ENCODE peak calls at places on chromosomes 3 and 15, in nine cellular contexts. K is IMR-90, R is adrenal gland, D is WERI-Rb-1, X is upper lobe of left lung, V is progenitor cell of endocrine pancreas, N is neural progenitor cell, I is mammary epithelial cell, P is fibroblast of the aortic adventitia. J is an unnamed sample.

GRCh38 chr3:13470894-13471574 is 9.1 kb upstream of the HDAC11 start:
- DNase-seq in N (no peak), R (no peak), X (no peak), I (no peak), D (no peak), V (no peak), P (no peak), K (no peak), J (no peak)

GRCh38 chr3:141011511-141012262 is 39.5 kb upstream of the SPSB4 start:
- DNase-seq in N (peak), V (peak), X (peak), P (peak), K (peak), D (peak), R (peak), I (peak), J (peak)

GRCh38 chr15:39551476-39551875 is 29.4 kb upstream of the THBS1 start:
- DNase-seq in K (no peak), P (no peak), V (no peak), N (no peak), I (no peak), D (no peak), X (no peak), R (no peak), J (no peak)

GRCh38 chr15:29268706-29269484 is 727 bp downstream of the NSMCE3 start:
- DNase-seq in N (peak), R (peak), X (peak), K (peak), D (peak), P (peak), V (peak), I (peak), J (peak)

GRCh38 chr15:90142216-90143175 is 40.2 kb upstream of the IDH2 start:
- DNase-seq in D (no peak), K (no peak), N (no peak), P (no peak), R (no peak), V (no peak), X (no peak), I (no peak), J (no peak)

GRCh38 chr3:174960898-174961297 is 101.8 kb downstream of the NAALADL2 start:
- DNase-seq in I (no peak), R (no peak), V (no peak), K (no peak), N (no peak), X (no peak), D (no peak), P (no peak), J (no peak)

GRCh38 chr3:111582114-111582461 is 13.1 kb downstream of the ZBED2 start:
- DNase-seq in P (peak), V (no peak), X (peak), D (no peak), I (peak), N (no peak), K (peak), R (no peak), J (no peak)

GRCh38 chr3:81013360-81013759 is 748.1 kb downstream of the GBE1 start:
- DNase-seq in K (no peak), I (no peak), D (no peak), X (no peak), N (no peak), P (no peak), V (no peak), R (no peak), J (no peak)

GRCh38 chr15:81303241-81304225 is 20.4 kb downstream of the STARD5 start:
- DNase-seq in P (no peak), D (no peak), K (peak), X (no peak), I (no peak), V (no peak), R (no peak), N (peak), J (no peak)

GRCh38 chr3:51686512-51687215 is 15.6 kb downstream of the TEX264 start:
- DNase-seq in V (no peak), I (peak), D (no peak), K (peak), R (peak), X (peak), N (no peak), P (peak), J (no peak)

GRCh38 chr3:171974986-171975837 is 64.2 kb upstream of the FNDC3B start:
- DNase-seq in R (no peak), K (peak), D (no peak), I (no peak), P (peak), X (no peak), V (no peak), N (no peak), J (no peak)

GRCh38 chr3:164748626-164749025 is 329.7 kb downstream of the SI start:
- DNase-seq in I (no peak), P (no peak), R (no peak), K (no peak), N (no peak), D (no peak), V (no peak), X (no peak), J (no peak)

GRCh38 chr15:96585634-96586386 is 255.3 kb downstream of the NR2F2 start:
- DNase-seq in R (no peak), I (no peak), D (no peak), P (peak), K (peak), V (no peak), N (peak), X (no peak), J (no peak)

GRCh38 chr3:107236661-107237375 is 140.4 kb upstream of the CCDC54 start:
- DNase-seq in R (no peak), D (no peak), X (no peak), P (no peak), K (no peak), I (peak), V (no peak), N (no peak), J (no peak)

GRCh38 chr3:38112378-38112761 is 24.6 kb downstream of the ACAA1 start:
- DNase-seq in I (no peak), N (no peak), K (no peak), X (no peak), D (no peak), P (no peak), R (no peak), V (no peak), J (no peak)

GRCh38 chr15:59329570-59330350 is 42.9 kb downstream of the MYO1E start:
- DNase-seq in R (no peak), K (peak), X (no peak), D (no peak), V (no peak), I (no peak), N (no peak), P (peak), J (no peak)

GRCh38 chr15:99172171-99172570 is 67.3 kb downstream of the SYNM start:
- DNase-seq in I (no peak), R (no peak), K (no peak), N (no peak), X (no peak), D (no peak), V (no peak), P (no peak), J (no peak)

GRCh38 chr3:37814547-37814946 is 47.1 kb upstream of the CTDSPL start:
- DNase-seq in X (no peak), K (peak), R (no peak), N (peak), I (no peak), D (no peak), P (no peak), V (no peak), J (no peak)

GRCh38 chr15:51107612-51108011 is 12.9 kb upstream of the TNFAIP8L3 start:
- DNase-seq in K (no peak), P (no peak), D (no peak), V (no peak), I (no peak), X (no peak), R (no peak), N (no peak), J (no peak)

GRCh38 chr15:48076454-48076853 is 44.3 kb upstream of the SLC24A5 start:
- DNase-seq in X (no peak), I (no peak), V (no peak), R (peak), K (no peak), N (no peak), P (no peak), D (no peak), J (no peak)

GRCh38 chr3:146466596-146466995 is 2.8 kb downstream of the PLSCR2 start:
- DNase-seq in D (no peak), P (peak), I (no peak), V (no peak), R (no peak), N (no peak), K (peak), X (no peak), J (no peak)

GRCh38 chr3:14780927-14781507 is 37.7 kb upstream of the FGD5 start:
- DNase-seq in X (peak), V (peak), D (peak), I (peak), N (peak), K (peak), R (peak), P (peak), J (peak)

GRCh38 chr3:178845446-178846118 is 226.0 kb downstream of the ZMAT3 start:
- DNase-seq in K (no peak), V (no peak), P (no peak), I (peak), R (no peak), D (no peak), N (no peak), X (no peak), J (no peak)

GRCh38 chr3:147162743-147163142 is 243.6 kb downstream of the ZIC4 start:
- DNase-seq in V (no peak), N (no peak), P (no peak), X (no peak), K (no peak), R (no peak), I (no peak), D (no peak), J (no peak)

GRCh38 chr15:40252438-40253178 is 13.7 kb downstream of the PAK6 start:
- DNase-seq in I (no peak), P (no peak), D (no peak), R (peak), K (no peak), X (peak), V (peak), N (peak), J (no peak)

GRCh38 chr3:12339701-12340480 is 51.0 kb downstream of the PPARG start:
- DNase-seq in N (peak), I (peak), R (no peak), X (no peak), V (no peak), K (no peak), D (no peak), P (peak), J (no peak)

GRCh38 chr15:41866263-41866703 is 27.6 kb downstream of the SPTBN5 start:
- DNase-seq in K (no peak), R (no peak), V (no peak), P (no peak), X (no peak), N (peak), D (no peak), I (no peak), J (no peak)

GRCh38 chr3:73521936-73522335 is 102.8 kb downstream of the PDZRN3 start:
- DNase-seq in X (no peak), V (no peak), P (no peak), I (no peak), D (no peak), K (no peak), R (no peak), N (no peak), J (no peak)

GRCh38 chr3:112333002-112333385 is at the start of gene CD200:
- DNase-seq in K (peak), N (peak), D (peak), P (no peak), V (peak), X (peak), R (peak), I (peak), J (peak)

GRCh38 chr3:67593761-67594234 is 60.6 kb downstream of the SUCLG2 start:
- DNase-seq in V (no peak), R (no peak), N (no peak), K (peak), D (no peak), P (peak), I (peak), X (peak), J (no peak)

GRCh38 chr3:45154641-45155147 is 8.5 kb upstream of the CDCP1 start:
- DNase-seq in X (no peak), K (peak), V (no peak), P (no peak), I (peak), N (no peak), D (no peak), R (no peak), J (no peak)

GRCh38 chr3:189513281-189514151 is 117.7 kb upstream of the TP63 start:
- DNase-seq in X (peak), I (peak), N (no peak), P (no peak), D (no peak), K (no peak), V (no peak), R (no peak), J (no peak)

GRCh38 chr3:84772841-84773240 is 185.9 kb upstream of the CADM2 start:
- DNase-seq in P (no peak), D (no peak), V (no peak), N (no peak), K (no peak), I (no peak), R (no peak), X (no peak), J (no peak)

GRCh38 chr3:183592820-183593219 is 37.3 kb upstream of the KLHL6 start:
- DNase-seq in R (no peak), D (no peak), N (no peak), K (no peak), X (no peak), I (no peak), P (no peak), V (no peak), J (no peak)

GRCh38 chr3:99920530-99921376 is 103.1 kb downstream of the CMSS1 start:
- DNase-seq in V (no peak), K (peak), D (peak), R (peak), P (peak), I (peak), X (peak), N (peak), J (peak)

GRCh38 chr3:143226678-143227291 is 107.2 kb downstream of the CHST2 start:
- DNase-seq in K (no peak), R (no peak), D (no peak), V (no peak), I (no peak), N (peak), X (no peak), P (no peak), J (no peak)

DNA sequence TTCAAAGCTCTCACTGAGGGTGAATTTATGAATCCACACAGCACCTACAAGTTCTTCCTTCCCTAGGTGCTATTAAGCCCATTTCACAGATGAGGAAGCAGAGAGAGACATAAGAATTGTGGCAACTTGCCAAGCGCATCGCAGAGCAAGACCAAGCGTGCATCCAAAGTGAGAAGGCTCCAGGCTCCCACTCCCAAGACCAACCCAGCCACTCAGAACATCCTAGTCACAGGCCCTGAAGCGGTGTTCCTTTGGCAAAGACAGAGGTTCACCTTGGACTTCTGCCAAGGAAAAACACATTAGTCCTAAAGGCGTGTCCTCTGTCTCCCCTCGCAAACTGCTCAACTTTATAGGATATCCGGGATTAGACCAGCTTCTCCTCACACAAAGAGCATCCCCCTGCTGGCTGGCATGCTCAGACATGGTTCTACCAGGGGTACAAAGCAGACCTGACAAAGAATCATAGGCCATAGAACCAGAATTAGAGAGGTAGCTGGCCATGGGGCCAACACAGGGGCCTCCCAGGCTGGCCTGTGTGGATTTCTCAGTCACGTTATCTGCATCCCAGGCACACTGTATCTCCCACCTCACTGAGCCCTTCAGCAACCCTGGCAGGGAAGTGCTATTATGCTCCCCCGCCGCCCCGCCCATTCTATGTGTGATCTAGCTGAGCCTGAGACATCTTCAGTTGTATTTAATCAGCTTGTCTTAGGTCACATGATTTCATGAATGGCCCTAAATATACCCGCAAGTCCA is 160.2 kb downstream of the FOXP1 start:
- DNase-seq in X (no peak), R (peak), I (peak), N (peak), P (peak), D (peak), K (no peak), V (no peak), J (no peak)
- TF ChIP-seq CTCF in X (peak), R (no peak), I (peak), N (no peak), P (peak), D (no peak), K (no peak), V (no peak), J (no peak)

DNA sequence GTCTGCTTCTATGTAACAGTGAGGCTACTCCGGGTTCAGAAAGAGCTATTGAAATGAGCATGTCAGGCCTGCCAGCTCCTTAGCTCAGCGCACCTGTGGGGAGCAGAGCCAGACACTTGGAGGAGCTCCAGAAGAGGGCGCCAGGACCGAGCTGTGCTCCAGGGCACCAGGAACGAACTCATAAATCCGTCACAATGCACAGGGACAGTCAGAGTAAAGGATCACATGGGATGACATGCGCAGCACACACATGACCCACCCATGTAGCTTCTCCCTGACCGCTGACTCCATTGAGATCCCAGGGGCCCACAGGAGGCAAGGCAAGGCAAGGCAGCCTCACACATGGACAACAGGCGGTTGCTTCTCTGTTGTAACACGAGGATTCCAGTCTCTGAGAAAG is 26.0 kb upstream of the GNB5 start:
- DNase-seq in V (no peak), I (no peak), D (peak), X (peak), P (no peak), N (peak), R (no peak), K (no peak), J (peak)
- TF ChIP-seq CTCF in V (peak), I (peak), D (peak), X (no peak), P (no peak), N (peak), R (no peak), K (no peak), J (no peak)

GRCh38 chr3:15953841-15954240 is 156.1 kb upstream of the ANKRD28 start:
- DNase-seq in X (no peak), R (no peak), P (no peak), D (no peak), V (no peak), N (no peak), K (no peak), I (peak), J (no peak)
- TF ChIP-seq CTCF in X (no peak), R (no peak), P (no peak), D (no peak), V (peak), N (no peak), K (no peak), I (peak), J (peak)

DNA sequence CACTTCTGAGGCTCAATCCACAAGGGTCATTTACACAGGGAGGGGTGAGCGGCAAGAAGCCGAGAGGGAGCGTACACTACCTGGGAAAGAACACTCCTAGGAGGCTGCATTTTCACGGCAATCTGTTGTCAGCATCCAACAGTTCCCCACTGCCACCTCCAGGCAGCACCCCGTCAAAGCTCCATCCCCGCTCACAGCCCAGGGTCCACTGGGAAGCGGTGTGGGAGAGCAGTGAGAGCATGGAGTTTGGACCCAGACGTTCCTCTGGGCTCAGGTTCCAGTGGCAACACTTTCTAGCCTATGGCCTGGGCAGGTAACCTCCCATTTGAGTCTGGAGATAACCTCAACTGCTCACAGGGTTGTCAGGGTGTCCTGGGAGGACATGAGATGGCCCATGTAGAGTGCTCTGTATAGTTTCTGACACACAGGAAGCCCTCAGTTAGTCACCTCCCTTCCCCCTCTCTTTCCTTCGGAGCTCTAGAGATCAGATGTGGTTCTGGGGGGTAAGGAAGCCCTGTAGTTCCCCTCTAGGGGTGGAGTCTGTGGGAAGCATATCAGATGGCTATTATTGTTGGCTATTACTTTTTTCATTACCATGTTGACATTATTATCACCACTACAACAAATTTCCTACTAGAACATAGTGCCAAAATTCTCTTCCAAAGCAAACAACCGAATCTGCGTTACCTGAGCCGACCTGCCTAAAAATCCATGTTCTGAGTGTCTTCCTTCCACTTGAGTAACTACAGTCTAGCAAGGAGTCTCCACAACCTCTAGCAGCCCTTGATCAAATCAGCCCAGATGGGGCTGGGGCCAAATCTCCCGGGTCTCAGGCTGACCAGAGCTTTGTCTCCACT is 29.1 kb downstream of the RUVBL1 start:
- DNase-seq in D (no peak), V (no peak), K (peak), R (no peak), N (no peak), X (no peak), P (no peak), I (no peak), J (no peak)
- TF ChIP-seq CTCF in D (no peak), V (no peak), K (peak), R (no peak), N (no peak), X (no peak), P (no peak), I (no peak), J (no peak)

GRCh38 chr3:116835658-116836057 is 126.1 kb downstream of the TUSC7 start:
- DNase-seq in X (no peak), I (no peak), V (no peak), K (no peak), D (no peak), N (no peak), P (no peak), R (no peak), J (no peak)
- TF ChIP-seq CTCF in X (no peak), I (no peak), V (peak), K (no peak), D (no peak), N (no peak), P (no peak), R (no peak), J (no peak)

GRCh38 chr3:133641254-133641653 is 20.5 kb downstream of the TOPBP1 start:
- DNase-seq in N (no peak), X (no peak), R (no peak), K (no peak), D (no peak), P (no peak), I (no peak), V (no peak), J (no peak)
- TF ChIP-seq CTCF in N (no peak), X (no peak), R (no peak), K (no peak), D (no peak), P (no peak), I (no peak), V (no peak), J (no peak)